ENCODE peak calls at places on chromosome 17, in six cellular contexts. M is cardiac muscle cell, D is choroid plexus epithelial cell, W is fibroblast of mammary gland, A is A549, P is Calu3. I is an unnamed sample.

GRCh38 chr17:59371426-59372099 is 40.1 kb downstream of the YPEL2 start:
- DNase-seq in M (no peak), D (peak; percentile 89), W (peak; percentile 66), A (no peak), P (no peak), I (no peak)

GRCh38 chr17:58365185-58365979 is 13.4 kb upstream of the SUPT4H1 start:
- DNase-seq in M (no peak), D (no peak), W (no peak), A (no peak), P (no peak), I (no peak)

GRCh38 chr17:71521724-71522123 is 599.1 kb upstream of the SOX9 start:
- DNase-seq in M (no peak), D (no peak), W (no peak), A (no peak), P (no peak), I (no peak)

GRCh38 chr17:17221329-17221728 is 15.2 kb upstream of the PLD6 start:
- DNase-seq in M (no peak), D (no peak), W (no peak), A (no peak), P (no peak), I (no peak)

GRCh38 chr17:80175411-80175810 is 5.6 kb downstream of the CARD14 start:
- DNase-seq in M (peak; percentile 17), D (no peak), W (peak; percentile 30), A (peak; percentile 54), P (peak; percentile 63), I (no peak)

GRCh38 chr17:31308935-31309334 is 4.9 kb downstream of the EVI2B start:
- DNase-seq in M (no peak), D (no peak), W (no peak), A (no peak), P (no peak), I (no peak)

GRCh38 chr17:50048146-50048720 is 7.7 kb upstream of the ITGA3 start:
- DNase-seq in M (no peak), D (peak; percentile 59), W (no peak), A (no peak), P (no peak), I (no peak)

GRCh38 chr17:49742256-49742655 is 21.7 kb downstream of the FAM117A start:
- DNase-seq in M (no peak), D (peak; percentile 16), W (no peak), A (no peak), P (no peak), I (no peak)

GRCh38 chr17:13222931-13223330 is 205.1 kb upstream of the ELAC2 start:
- DNase-seq in M (no peak), D (no peak), W (no peak), A (no peak), P (no peak), I (no peak)

GRCh38 chr17:74190154-74190553 is 13.3 kb upstream of the RPL38 start:
- DNase-seq in M (no peak), D (peak; percentile 82), W (peak; percentile 71), A (peak; percentile 89), P (no peak), I (no peak)

GRCh38 chr17:40415390-40415789 is 2.3 kb downstream of the TOP2A start:
- DNase-seq in M (peak; percentile 36), D (peak; percentile 76), W (peak; percentile 68), A (peak; percentile 68), P (no peak), I (peak; percentile 30)

GRCh38 chr17:16406742-16407674 is 8.4 kb upstream of the TRPV2 start:
- DNase-seq in M (peak; percentile 60), D (no peak), W (no peak), A (peak; percentile 58), P (peak; percentile 20), I (no peak)

GRCh38 chr17:40061532-40062038 is 1.2 kb upstream of the THRA start:
- DNase-seq in M (no peak), D (no peak), W (no peak), A (no peak), P (no peak), I (no peak)

GRCh38 chr17:77409282-77410161 is 268.8 kb downstream of the SEC14L1 start:
- DNase-seq in M (peak; percentile 77), D (peak; percentile 73), W (peak; percentile 68), A (no peak), P (no peak), I (no peak)

GRCh38 chr17:16908282-16908681 is 63.6 kb downstream of the TNFRSF13B start:
- DNase-seq in M (no peak), D (no peak), W (no peak), A (no peak), P (no peak), I (no peak)

GRCh38 chr17:69430488-69430887 is 16.0 kb downstream of the MAP2K6 start:
- DNase-seq in M (peak; percentile 87), D (peak; percentile 38), W (no peak), A (no peak), P (no peak), I (no peak)

GRCh38 chr17:57935833-57936807 is 19.1 kb downstream of the CUEDC1 start:
- DNase-seq in M (peak; percentile 46), D (no peak), W (peak; percentile 53), A (no peak), P (peak; percentile 55), I (no peak)

GRCh38 chr17:4485676-4486646 is 12.7 kb upstream of the SPNS2 start:
- DNase-seq in M (no peak), D (no peak), W (no peak), A (no peak), P (no peak), I (no peak)

GRCh38 chr17:77356109-77356689 is 215.4 kb downstream of the SEC14L1 start:
- DNase-seq in M (no peak), D (no peak), W (no peak), A (no peak), P (no peak), I (no peak)

GRCh38 chr17:47649972-47650524 is 329 bp downstream of the KPNB1 start:
- DNase-seq in M (no peak), D (no peak), W (no peak), A (peak; percentile 53), P (no peak), I (no peak)

GRCh38 chr17:63827801-63828221 is 348 bp upstream of the FTSJ3 start:
- DNase-seq in M (no peak), D (no peak), W (no peak), A (no peak), P (no peak), I (no peak)

GRCh38 chr17:83179378-83179777 is 100.0 kb downstream of the METRNL start:
- DNase-seq in M (no peak), D (no peak), W (no peak), A (no peak), P (no peak), I (no peak)

GRCh38 chr17:21286066-21286770 is 1.7 kb downstream of the MAP2K3 start:
- DNase-seq in M (peak; percentile 91), D (peak; percentile 99), W (peak; percentile 99), A (peak; percentile 95), P (peak; percentile 84), I (peak; percentile 95)

GRCh38 chr17:77691216-77692085 is 267.1 kb upstream of the TNRC6C start:
- DNase-seq in M (no peak), D (no peak), W (no peak), A (no peak), P (no peak), I (no peak)

GRCh38 chr17:13362341-13363122 is 239.2 kb downstream of the HS3ST3A1 start:
- DNase-seq in M (no peak), D (peak; percentile 47), W (peak; percentile 96), A (no peak), P (no peak), I (no peak)

GRCh38 chr17:71503710-71504471 is 616.9 kb upstream of the SOX9 start:
- DNase-seq in M (no peak), D (no peak), W (no peak), A (no peak), P (no peak), I (no peak)

GRCh38 chr17:45784583-45785372 is 658 bp downstream of the CRHR1 start:
- DNase-seq in M (peak; percentile 47), D (no peak), W (no peak), A (peak; percentile 54), P (peak; percentile 67), I (no peak)

GRCh38 chr17:15973834-15974233 is 25.7 kb downstream of the ZSWIM7 start:
- DNase-seq in M (no peak), D (no peak), W (no peak), A (no peak), P (no peak), I (no peak)

GRCh38 chr17:42136654-42137051 is 14.0 kb downstream of the HSPB9 start:
- DNase-seq in M (no peak), D (no peak), W (no peak), A (no peak), P (no peak), I (no peak)

GRCh38 chr17:35871415-35871814 is 2.7 kb upstream of the HEATR9 start:
- DNase-seq in M (no peak), D (no peak), W (no peak), A (no peak), P (no peak), I (no peak)
- TF ChIP-seq CTCF in M (no peak), D (no peak), W (no peak), A (no peak), P (no peak), I (no peak)

GRCh38 chr17:19713462-19713861 is 2.9 kb downstream of the SLC47A2 start:
- DNase-seq in M (no peak), D (no peak), W (no peak), A (no peak), P (no peak), I (no peak)
- TF ChIP-seq CTCF in M (no peak), D (peak; percentile 36), W (peak; percentile 17), A (no peak), P (no peak), I (no peak)

DNA sequence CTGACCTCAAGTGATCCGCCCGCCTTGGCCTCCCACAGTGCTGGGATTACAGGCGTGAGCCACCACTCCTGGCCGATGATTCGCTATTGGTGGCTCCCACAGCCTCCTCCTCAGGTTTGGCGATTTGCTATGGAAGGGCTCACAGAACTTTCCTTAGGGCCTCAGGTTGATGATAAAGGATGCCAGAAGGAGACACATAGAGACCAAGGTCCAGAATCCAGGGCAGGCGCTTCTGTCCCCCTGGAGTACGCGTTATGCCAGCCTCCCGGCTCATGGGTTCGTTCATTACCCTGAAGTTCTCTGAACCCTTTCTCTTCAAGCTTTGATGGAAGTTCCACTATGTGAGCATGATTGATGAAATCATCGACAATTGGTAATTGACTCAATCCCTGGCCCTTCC is 19.9 kb downstream of the LGALS3BP start:
- DNase-seq in M (no peak), D (no peak), W (no peak), A (no peak), P (no peak), I (no peak)
- TF ChIP-seq CTCF in M (no peak), D (no peak), W (no peak), A (no peak), P (no peak), I (no peak)

DNA sequence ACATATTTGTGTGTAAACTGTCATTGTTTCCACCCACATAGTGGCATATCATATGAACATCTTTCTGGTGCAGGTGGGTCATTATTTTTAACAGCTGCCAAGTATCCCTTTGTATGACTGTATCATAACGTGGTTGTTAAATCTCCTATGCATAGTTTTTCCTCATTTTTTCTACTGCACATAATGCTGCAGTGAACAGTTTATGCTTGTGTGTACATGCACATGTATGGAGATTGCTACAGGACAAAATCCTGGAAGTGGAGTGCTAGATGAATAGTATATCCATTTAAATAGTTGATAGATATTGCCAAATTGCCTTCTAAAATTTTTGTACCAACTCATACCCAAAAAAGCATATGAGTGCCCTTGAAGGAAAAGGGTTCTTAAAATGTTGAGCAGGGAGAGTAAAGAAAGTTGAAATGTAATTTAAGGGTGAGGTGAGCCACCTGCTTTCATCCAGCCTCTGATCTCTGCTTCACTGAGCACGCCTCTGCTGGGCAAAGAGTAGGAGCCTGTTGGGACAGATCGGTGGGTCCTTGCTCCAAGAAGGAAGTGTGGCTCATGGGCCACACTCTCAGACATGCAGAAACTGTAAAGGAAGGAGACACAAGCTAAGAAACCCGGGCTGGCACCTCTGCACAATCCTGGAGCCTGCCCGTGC is 55.3 kb downstream of the HLF start:
- DNase-seq in M (no peak), D (no peak), W (no peak), A (no peak), P (no peak), I (no peak)
- TF ChIP-seq CTCF in M (no peak), D (no peak), W (no peak), A (no peak), P (no peak), I (no peak)